ENCODE peak calls at places on chromosomes 5 and 9, in five cellular contexts. C is A549, J is tibial nerve, F is Peyer's patch, Q is psoas muscle. W is an unnamed sample. For H3K9me3 and H3K4me1, the result is how much of the 10 kb centered on the place peaks cover.

GRCh38 chr9:69645488-69645887 is 26.7 kb downstream of the APBA1 start:
- DNase-seq in C (no peak), J (no peak), F (no peak), Q (no peak), W (no peak)

GRCh38 chr5:89277791-89278190 is 394.8 kb upstream of the MEF2C start:
- DNase-seq in C (no peak), J (no peak), F (no peak), Q (no peak), W (no peak)

GRCh38 chr5:52987711-52988329 is 1.3 kb upstream of the ITGA2 start:
- DNase-seq in C (peak), J (no peak), F (no peak), Q (no peak), W (no peak)

GRCh38 chr5:43335681-43336080 is 22.5 kb upstream of the HMGCS1 start:
- DNase-seq in C (no peak), J (no peak), F (no peak), Q (no peak), W (no peak)

GRCh38 chr9:80156725-80157124 is 585.0 kb downstream of the TLE4 start:
- DNase-seq in C (no peak), J (no peak), F (no peak), Q (no peak), W (no peak)

GRCh38 chr5:116035123-116035522 is 2.9 kb downstream of the ARL14EPL start:
- DNase-seq in C (no peak), J (no peak), F (no peak), Q (no peak), W (no peak)

GRCh38 chr5:131899686-131900085 is 45.8 kb downstream of the MEIKIN start:
- DNase-seq in C (no peak), J (no peak), F (no peak), Q (no peak), W (no peak)

GRCh38 chr5:177456591-177456964 is 10.0 kb downstream of the PRR7 start:
- DNase-seq in C (no peak), J (no peak), F (no peak), Q (no peak), W (no peak)

GRCh38 chr5:16981700-16982099 is 45.6 kb upstream of the MYO10 start:
- DNase-seq in C (no peak), J (no peak), F (no peak), Q (no peak), W (no peak)

GRCh38 chr5:132260051-132260450 is 2.6 kb downstream of the PDLIM4 start:
- DNase-seq in C (no peak), J (no peak), F (peak), Q (no peak), W (peak)

GRCh38 chr5:79005939-79006338 is 20.8 kb upstream of the ARSB start:
- DNase-seq in C (no peak), J (no peak), F (no peak), Q (no peak), W (no peak)

GRCh38 chr9:13513262-13513661 is 233.8 kb upstream of the MPDZ start:
- DNase-seq in C (no peak), J (no peak), F (no peak), Q (no peak), W (no peak)

GRCh38 chr5:170353011-170353890 is 35.9 kb downstream of the KCNMB1 start:
- DNase-seq in C (no peak), J (no peak), F (no peak), Q (no peak), W (no peak)

GRCh38 chr9:116100711-116101111 is 52.9 kb upstream of the PAPPA start:
- DNase-seq in C (no peak), J (no peak), F (no peak), Q (no peak), W (no peak)

GRCh38 chr9:18611946-18612345 is 138.0 kb downstream of the ADAMTSL1 start:
- DNase-seq in C (no peak), J (no peak), F (no peak), Q (no peak), W (no peak)

GRCh38 chr5:37668524-37669047 is 171.3 kb downstream of the GDNF start:
- DNase-seq in C (peak), J (no peak), F (peak), Q (peak), W (peak)

GRCh38 chr9:97615439-97616072 is 17.6 kb downstream of the TSTD2 start:
- DNase-seq in C (peak), J (peak), F (peak), Q (no peak), W (no peak)

GRCh38 chr5:139741823-139742172 is 53.8 kb upstream of the PSD2 start:
- DNase-seq in C (no peak), J (no peak), F (no peak), Q (no peak), W (no peak)

GRCh38 chr9:69946800-69947437 is 96.7 kb upstream of the MAMDC2 start:
- DNase-seq in C (peak), J (no peak), F (no peak), Q (no peak), W (no peak)

GRCh38 chr9:68904454-68904853 is 109.5 kb downstream of the PRKACG start:
- DNase-seq in C (no peak), J (no peak), F (no peak), Q (no peak), W (no peak)

GRCh38 chr5:132747064-132747692 is at the start of gene CCNI2:
- DNase-seq in C (peak), J (no peak), F (peak), Q (peak), W (peak)

GRCh38 chr5:3601060-3601710 is 5.6 kb downstream of the IRX1 start:
- DNase-seq in C (no peak), J (no peak), F (peak), Q (no peak), W (no peak)

GRCh38 chr9:36218011-36218410 is 27.3 kb downstream of the CLTA start:
- DNase-seq in C (no peak), J (no peak), F (no peak), Q (no peak), W (no peak)

GRCh38 chr5:129377504-129377903 is 82.6 kb upstream of the ADAMTS19 start:
- DNase-seq in C (no peak), J (no peak), F (peak), Q (no peak), W (no peak)

GRCh38 chr5:137580030-137580429 is 80.9 kb upstream of the SPOCK1 start:
- DNase-seq in C (no peak), J (no peak), F (no peak), Q (no peak), W (no peak)

GRCh38 chr9:37800631-37801286 is at the start of gene DCAF10:
- DNase-seq in C (peak), J (peak), F (peak), Q (peak), W (peak)

GRCh38 chr9:119283118-119283794 is 86.0 kb downstream of the BRINP1 start:
- DNase-seq in C (no peak), J (no peak), F (no peak), Q (no peak), W (no peak)

GRCh38 chr5:12901696-12902095 is 997.5 kb upstream of the CTNND2 start:
- DNase-seq in C (no peak), J (no peak), F (no peak), Q (no peak), W (no peak)

GRCh38 chr5:115179068-115179958 is 9.6 kb upstream of the TRIM36 start:
- DNase-seq in C (no peak), J (no peak), F (peak), Q (no peak), W (no peak)

GRCh38 chr5:83956386-83956785 is 235.7 kb upstream of the HAPLN1 start:
- DNase-seq in C (no peak), J (no peak), F (no peak), Q (no peak), W (no peak)

GRCh38 chr9:38229123-38229829 is 160.2 kb upstream of the SHB start:
- DNase-seq in C (no peak), J (no peak), F (no peak), Q (no peak), W (no peak)

GRCh38 chr5:135596364-135596763 is 17.6 kb upstream of the CXCL14 start:
- DNase-seq in C (no peak), J (no peak), F (no peak), Q (no peak), W (no peak)

GRCh38 chr5:123223906-123224305 is 134.9 kb downstream of the PRDM6 start:
- DNase-seq in C (no peak), J (no peak), F (no peak), Q (no peak), W (no peak)

DNA sequence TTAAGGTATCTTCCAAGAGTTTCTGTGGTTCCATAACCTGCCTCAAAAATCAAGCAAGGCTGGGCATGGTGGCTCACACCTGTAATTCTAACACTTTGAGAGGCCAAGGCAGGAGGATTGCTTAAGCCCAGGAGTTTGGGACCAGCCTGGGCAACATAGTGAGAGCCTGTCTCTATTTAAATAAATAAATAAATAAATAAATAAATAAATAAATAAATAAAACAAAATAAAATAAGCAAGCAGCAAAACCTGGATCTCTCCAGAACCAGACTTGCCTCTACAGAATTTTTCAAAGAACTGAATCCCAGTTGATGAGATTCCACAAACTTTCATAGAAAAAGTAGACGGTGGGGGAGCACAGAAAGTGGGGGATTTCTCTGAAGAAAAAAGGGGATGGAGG is 12.3 kb downstream of the SERINC5 start:
- DNase-seq in C (no peak), J (no peak), F (no peak), Q (no peak), W (no peak)
- H3K9me3 ChIP-seq in C (under half), J (under half), F (under half), Q (under half), W (under half)

GRCh38 chr5:15266265-15266664 is 233.7 kb upstream of the FBXL7 start:
- DNase-seq in C (no peak), J (no peak), F (no peak), Q (no peak), W (no peak)

GRCh38 chr5:15260347-15261278 is 239.4 kb upstream of the FBXL7 start:
- DNase-seq in C (no peak), J (no peak), F (no peak), Q (no peak), W (no peak)

GRCh38 chr5:15263406-15263805 is 236.6 kb upstream of the FBXL7 start:
- DNase-seq in C (no peak), J (no peak), F (no peak), Q (no peak), W (no peak)

GRCh38 chr5:15263942-15264341 is 236.0 kb upstream of the FBXL7 start:
- DNase-seq in C (no peak), J (no peak), F (no peak), Q (no peak), W (no peak)

DNA sequence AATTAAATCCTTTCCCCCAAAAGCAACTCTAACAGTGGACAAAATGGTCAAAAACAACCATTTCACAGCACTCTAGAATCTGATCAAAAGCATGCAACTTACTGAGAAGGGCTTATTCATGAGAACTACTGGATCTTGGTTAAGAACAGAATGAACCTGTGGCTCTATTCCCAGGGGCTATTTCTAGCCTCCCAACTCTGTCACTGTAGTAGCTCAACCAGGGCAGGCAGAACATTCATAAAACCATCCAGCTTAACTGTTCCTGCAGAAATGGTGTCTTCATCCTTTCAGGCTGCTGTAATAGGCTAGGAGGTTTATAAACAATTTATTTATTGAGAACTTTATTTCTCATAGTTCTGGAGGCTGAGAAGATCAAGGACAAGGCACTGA is 238.7 kb upstream of the FBXL7 start:
- DNase-seq in C (no peak), J (no peak), F (no peak), Q (no peak), W (no peak)
- H3K4me1 ChIP-seq in C (under half), J (under half), F (under half), Q (under half), W (under half)

GRCh38 chr9:137959641-137960411 is 82.2 kb downstream of the CACNA1B start:
- DNase-seq in C (no peak), J (no peak), F (peak), Q (no peak), W (no peak)

GRCh38 chr9:137956688-137957385 is 79.3 kb downstream of the CACNA1B start:
- DNase-seq in C (peak), J (no peak), F (peak), Q (no peak), W (no peak)

GRCh38 chr9:137963525-137963924 is 85.9 kb downstream of the CACNA1B start:
- DNase-seq in C (no peak), J (no peak), F (no peak), Q (no peak), W (no peak)

GRCh38 chr9:137956039-137956438 is 78.5 kb downstream of the CACNA1B start:
- DNase-seq in C (no peak), J (no peak), F (peak), Q (no peak), W (no peak)

DNA sequence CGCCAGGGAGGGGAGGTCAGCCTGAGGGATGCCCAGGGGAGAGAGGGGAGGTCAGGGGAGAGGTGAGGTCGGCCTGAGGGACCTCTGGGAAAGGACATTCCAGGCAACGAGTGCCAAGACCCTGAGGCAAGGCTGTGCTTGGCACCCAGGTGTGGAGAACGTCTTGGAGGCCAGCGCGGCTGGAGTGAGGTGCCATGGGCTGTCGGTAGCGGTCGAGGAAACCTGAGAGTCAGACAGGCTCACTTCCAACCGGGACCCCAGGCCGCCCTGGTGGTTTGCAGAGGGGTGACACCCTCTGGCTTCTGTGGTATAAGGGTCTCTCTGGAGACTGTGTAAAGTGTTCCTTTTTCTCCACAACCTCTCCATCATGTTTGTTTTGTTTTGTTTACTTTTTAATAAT is 82.9 kb downstream of the CACNA1B start:
- DNase-seq in C (peak), J (no peak), F (peak), Q (no peak), W (no peak)
- TF ChIP-seq CTCF in C (no peak), J (no peak), F (no peak), Q (no peak), W (no peak)

GRCh38 chr9:137971477-137972138 is 94.0 kb downstream of the CACNA1B start:
- DNase-seq in C (no peak), J (no peak), F (peak), Q (no peak), W (no peak)

GRCh38 chr9:137972355-137972987 is 94.9 kb downstream of the CACNA1B start:
- DNase-seq in C (no peak), J (no peak), F (peak), Q (no peak), W (no peak)

GRCh38 chr9:137974746-137975526 is 97.4 kb downstream of the CACNA1B start:
- DNase-seq in C (no peak), J (no peak), F (peak), Q (no peak), W (no peak)

GRCh38 chr9:137973829-137974416 is 96.3 kb downstream of the CACNA1B start:
- DNase-seq in C (no peak), J (no peak), F (peak), Q (no peak), W (no peak)

DNA sequence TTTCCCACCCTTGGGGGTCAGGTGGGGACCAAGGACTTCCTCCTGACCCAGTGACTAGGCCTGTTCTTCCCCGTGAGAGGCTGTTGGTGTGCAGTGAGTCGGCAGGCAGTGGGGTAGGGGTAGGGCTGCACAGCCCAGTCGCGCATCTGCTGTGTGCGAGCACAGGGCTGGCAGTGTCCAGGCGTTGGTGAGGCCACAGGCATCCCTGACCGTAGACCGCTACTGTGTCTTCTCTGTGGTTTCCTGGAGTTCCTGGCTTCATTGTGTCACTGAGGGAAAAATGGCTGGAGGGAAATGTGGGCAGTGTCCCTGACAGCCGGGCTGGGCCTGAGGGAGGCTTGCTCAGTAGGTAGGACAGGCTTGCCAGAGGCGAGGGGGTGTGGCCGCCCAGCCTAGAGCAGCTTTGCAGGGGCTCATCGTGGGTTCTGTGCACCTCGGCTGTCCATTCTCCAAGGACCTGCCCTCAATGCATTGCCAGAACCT is 95.4 kb downstream of the CACNA1B start:
- DNase-seq in C (no peak), J (no peak), F (peak), Q (no peak), W (no peak)
- H3K9me3 ChIP-seq in C (under half), J (under half), F (under half), Q (under half), W (under half)